ENCODE peak calls at places on chromosome 22, in eight cellular contexts. O, L, V, R, U, H, J and E are unnamed samples.

GRCh38 chr22:24683671-24684070 is 80.7 kb downstream of the GGT1 start:
- ATAC-seq in O (no peak), J (no peak), R (no peak), U (peak), L (no peak), H (no peak), V (no peak), E (no peak)

GRCh38 chr22:46043816-46044717 is 67.1 kb upstream of the WNT7B start:
- ATAC-seq in L (peak), R (no peak), O (peak), H (peak), J (peak), V (no peak), U (peak), E (peak)

GRCh38 chr22:27877501-27877900 is 41.6 kb downstream of the PITPNB start:
- ATAC-seq in U (no peak), L (no peak), R (peak), H (no peak), V (no peak), J (no peak), O (no peak), E (no peak)

GRCh38 chr22:29199702-29200400 is 5.8 kb upstream of the EMID1 start:
- ATAC-seq in O (no peak), V (no peak), H (no peak), R (no peak), U (no peak), J (no peak), L (no peak), E (no peak)

GRCh38 chr22:45541580-45541979 is 38.9 kb downstream of the FBLN1 start:
- ATAC-seq in J (no peak), O (no peak), R (no peak), V (no peak), U (no peak), H (no peak), L (no peak), E (no peak)

GRCh38 chr22:50674606-50675552 is 2.3 kb downstream of the SHANK3 start:
- ATAC-seq in R (peak), L (peak), H (peak), U (no peak), O (peak), V (peak), J (peak), E (no peak)

GRCh38 chr22:45590262-45590661 is 81.4 kb upstream of the ATXN10 start:
- ATAC-seq in V (no peak), R (no peak), O (no peak), U (no peak), H (no peak), L (no peak), J (no peak), E (no peak)

GRCh38 chr22:32119568-32120235 is 39.4 kb downstream of the C22orf42 start:
- ATAC-seq in H (no peak), V (peak), R (no peak), O (no peak), L (no peak), U (no peak), J (peak), E (no peak)

GRCh38 chr22:22432937-22433336 is 75.6 kb downstream of the ZNF280B start:
- ATAC-seq in L (no peak), U (no peak), V (no peak), O (no peak), H (no peak), R (no peak), J (no peak), E (no peak)

GRCh38 chr22:43878079-43878795 is 13.6 kb downstream of the PNPLA5 start:
- ATAC-seq in U (no peak), L (no peak), V (no peak), J (no peak), O (no peak), H (no peak), R (no peak), E (no peak)

GRCh38 chr22:23105919-23106853 is 35.6 kb downstream of the RSPH14 start:
- ATAC-seq in O (no peak), H (peak), R (no peak), V (no peak), U (peak), J (peak), L (no peak), E (no peak)

GRCh38 chr22:20965888-20966855 is 883 bp upstream of the AIFM3 start:
- ATAC-seq in H (no peak), L (no peak), U (no peak), J (peak), R (no peak), O (no peak), V (peak), E (no peak)

GRCh38 chr22:26330971-26331625 is 98.0 kb upstream of the ASPHD2 start:
- ATAC-seq in V (peak), L (peak), R (peak), O (peak), U (peak), J (peak), H (peak), E (no peak)

GRCh38 chr22:17260950-17261349 is 41.7 kb upstream of the ADA2 start:
- ATAC-seq in R (no peak), O (no peak), L (no peak), H (no peak), U (no peak), J (peak), V (peak), E (no peak)

GRCh38 chr22:42992886-42993479 is 22.0 kb downstream of the PACSIN2 start:
- ATAC-seq in O (no peak), R (no peak), V (no peak), J (no peak), L (no peak), H (no peak), U (no peak), E (no peak)

GRCh38 chr22:46578251-46578823 is 40.9 kb upstream of the CELSR1 start:
- ATAC-seq in R (no peak), J (no peak), O (no peak), V (peak), H (peak), U (no peak), L (no peak), E (no peak)

GRCh38 chr22:39997939-39998726 is 3.4 kb downstream of the FAM83F start:
- ATAC-seq in U (peak), V (no peak), O (no peak), L (no peak), H (peak), J (peak), R (no peak), E (no peak)

GRCh38 chr22:41561335-41561734 is 525 bp downstream of the CSDC2 start:
- ATAC-seq in V (peak), O (no peak), L (no peak), R (no peak), J (no peak), U (peak), H (no peak), E (no peak)

GRCh38 chr22:20808844-20809243 is 34.9 kb downstream of the SERPIND1 start:
- ATAC-seq in R (no peak), V (no peak), L (no peak), O (peak), U (no peak), J (no peak), H (no peak), E (no peak)

GRCh38 chr22:32539631-32540449 is 65.2 kb downstream of the FBXO7 start:
- ATAC-seq in O (no peak), H (peak), J (peak), L (no peak), V (peak), U (no peak), R (no peak), E (peak)

GRCh38 chr22:37427128-37427710 is at the start of gene ELFN2:
- ATAC-seq in J (no peak), R (no peak), L (no peak), V (no peak), O (no peak), U (peak), H (peak), E (no peak)